ENCODE peak calls at places on chromosome 12, in nine cellular contexts. W is pancreas, K is RWPE2, C is HCT116, S is cardiac muscle cell, I is left ventricle myocardium inferior, Q is thyroid gland, D is Peyer's patch, Y is aorta. X is an unnamed sample. For H3K9me3 and H3K4me1, the result is how much of the 10 kb centered on the place peaks cover.

GRCh38 chr12:15728118-15728598 is 61.0 kb downstream of the EPS8 start:
- DNase-seq in Y (no peak), C (peak), I (no peak), K (no peak), S (no peak), W (no peak), D (no peak), Q (no peak), X (no peak)

GRCh38 chr12:88951860-88952483 is 371.7 kb upstream of the KITLG start:
- DNase-seq in D (no peak), C (no peak), S (no peak), I (no peak), Y (no peak), Q (no peak), K (no peak), W (no peak), X (no peak)

GRCh38 chr12:55699471-55700055 is 8.1 kb downstream of the ITGA7 start:
- DNase-seq in C (no peak), K (peak), Y (peak), I (no peak), Q (no peak), W (peak), S (no peak), D (no peak), X (no peak)

GRCh38 chr12:98893601-98894411 is 248.7 kb downstream of the APAF1 start:
- DNase-seq in D (no peak), C (no peak), Q (no peak), K (no peak), I (no peak), S (peak), W (no peak), Y (no peak), X (no peak)

GRCh38 chr12:87427770-87428169 is 601.4 kb downstream of the C12orf50 start:
- DNase-seq in W (no peak), I (no peak), Q (no peak), D (no peak), S (no peak), Y (no peak), K (no peak), C (no peak), X (no peak)

GRCh38 chr12:130053641-130054040 is 108.6 kb upstream of the FZD10 start:
- DNase-seq in K (no peak), C (no peak), Q (no peak), W (no peak), D (no peak), Y (peak), I (no peak), S (no peak), X (no peak)

GRCh38 chr12:26798013-26798412 is 35.0 kb downstream of the ITPR2 start:
- DNase-seq in K (no peak), W (no peak), Q (no peak), Y (no peak), D (peak), S (no peak), C (no peak), I (no peak), X (no peak)

GRCh38 chr12:56338643-56339422 is at the start of gene IL23A:
- DNase-seq in D (peak), Q (no peak), I (no peak), K (peak), W (no peak), C (no peak), Y (no peak), S (no peak), X (no peak)

GRCh38 chr12:50960130-50960529 is 7.8 kb downstream of the HIGD1C start:
- DNase-seq in Q (no peak), D (no peak), S (peak), W (no peak), Y (no peak), I (no peak), C (no peak), K (no peak), X (no peak)

GRCh38 chr12:95351745-95352144 is 122.2 kb upstream of the METAP2 start:
- DNase-seq in Q (no peak), C (no peak), S (no peak), I (peak), Y (peak), K (no peak), D (no peak), W (no peak), X (no peak)

GRCh38 chr12:103928736-103929050 is 1.5 kb upstream of the HSP90B1 start:
- DNase-seq in D (peak), C (no peak), Y (no peak), S (no peak), I (peak), W (no peak), Q (peak), K (no peak), X (peak)

GRCh38 chr12:130196827-130197226 is 34.6 kb downstream of the FZD10 start:
- DNase-seq in W (no peak), C (no peak), Q (no peak), I (no peak), Y (no peak), S (no peak), K (no peak), D (no peak), X (no peak)

GRCh38 chr12:50224026-50224692 is 57.0 kb upstream of the CERS5 start:
- DNase-seq in Q (peak), S (no peak), C (peak), Y (no peak), W (no peak), K (no peak), D (no peak), I (no peak), X (no peak)

GRCh38 chr12:125202421-125202820 is 137.2 kb downstream of the AACS start:
- DNase-seq in S (no peak), I (no peak), W (no peak), C (no peak), K (no peak), D (no peak), Q (no peak), Y (no peak), X (no peak)

GRCh38 chr12:3542156-3542555 is 51.2 kb downstream of the PRMT8 start:
- DNase-seq in Y (no peak), I (no peak), S (no peak), K (no peak), W (no peak), Q (no peak), C (no peak), D (no peak), X (no peak)

GRCh38 chr12:100860611-100861010 is 66.0 kb downstream of the ANO4 start:
- DNase-seq in C (no peak), I (no peak), S (no peak), Y (no peak), W (no peak), D (no peak), K (no peak), Q (no peak), X (no peak)

GRCh38 chr12:34350092-34351041 is 328.1 kb downstream of the ALG10 start:
- DNase-seq in I (no peak), W (no peak), Y (no peak), Q (no peak), K (no peak), D (no peak), C (no peak), S (no peak), X (no peak)
- H3K9me3 ChIP-seq in I (under half), W (under half), Y (under half), Q (under half), K (under half), D (under half), C (under half), S (under half), X (under half)

GRCh38 chr12:79451988-79452387 is 238.8 kb downstream of the PAWR start:
- DNase-seq in Y (no peak), Q (peak), W (no peak), C (no peak), K (peak), D (no peak), S (no peak), I (peak), X (no peak)
- H3K27ac ChIP-seq in Y (peak), Q (peak), W (no peak), C (no peak), K (peak), D (peak), S (no peak), I (no peak), X (no peak)

GRCh38 chr12:113071427-113072112 is 15.0 kb downstream of the DTX1 start:
- DNase-seq in S (no peak), Y (no peak), C (no peak), Q (no peak), W (peak), I (no peak), D (no peak), K (no peak), X (no peak)
- H3K4me1 ChIP-seq in S (under half), Y (under half), C (under half), Q (under half), W (under half), I (under half), D (under half), K (under half), X (under half)

DNA sequence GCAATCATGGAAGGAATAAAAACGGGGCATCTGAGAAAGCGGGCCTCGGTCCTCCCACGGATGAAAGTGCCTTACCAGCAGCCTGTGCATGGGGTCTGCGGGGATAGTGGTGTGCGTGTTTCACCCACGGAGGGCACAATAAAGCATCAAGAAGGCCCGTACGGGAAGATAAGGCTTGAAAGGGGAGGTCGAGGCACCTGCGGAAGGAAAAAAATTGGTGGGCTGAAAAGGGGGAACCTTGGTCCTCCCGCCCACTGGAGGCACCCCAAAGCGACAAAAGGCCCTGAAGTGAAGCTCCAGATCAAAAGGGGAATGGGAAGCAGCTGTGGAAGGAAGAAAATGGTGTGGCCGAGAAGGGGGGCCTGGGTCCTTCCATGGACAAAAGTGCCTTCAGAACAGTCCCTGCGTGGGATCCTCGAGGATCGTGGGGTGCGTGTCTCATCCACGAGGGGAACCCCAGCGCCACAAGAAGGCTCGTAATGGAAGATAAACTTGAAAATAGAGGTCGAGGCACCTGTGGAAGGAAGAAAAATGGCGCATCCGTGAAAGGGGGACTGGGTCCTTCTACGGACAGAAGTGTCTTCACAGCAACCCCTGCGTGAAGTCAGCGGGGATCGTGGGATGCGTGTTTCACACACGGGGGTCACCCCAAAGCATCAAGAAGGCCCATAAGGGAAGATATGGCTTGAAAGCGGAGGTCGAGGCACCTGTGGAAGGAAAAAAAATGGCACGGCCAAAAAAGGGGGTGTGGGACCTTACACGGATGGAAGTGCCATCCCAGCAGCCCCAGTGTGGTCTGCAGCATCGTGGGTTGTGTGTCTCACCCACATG is 276.9 kb downstream of the ALG10 start:
- DNase-seq in K (peak), S (no peak), Q (no peak), I (no peak), C (no peak), Y (peak), D (no peak), W (no peak), X (peak)
- H3K9me3 ChIP-seq in K (under half), S (under half), Q (under half), I (under half), C (under half), Y (under half), D (under half), W (under half), X (under half)